ENCODE peak calls at places on chromosomes 11 and 22, in five cellular contexts. Y, Q, F, K and L are unnamed samples.

GRCh38 chr11:85299247-85299646 is 327.9 kb downstream of the DLG2 start:
- DNase-seq in Q (no peak), K (no peak), Y (no peak), F (no peak), L (no peak)

GRCh38 chr22:50414476-50415248 is 60.2 kb downstream of the SBF1 start:
- DNase-seq in Q (no peak), Y (no peak), K (no peak), F (no peak), L (no peak)

GRCh38 chr11:2169001-2169370 is 2.6 kb downstream of the TH start:
- DNase-seq in Q (no peak), F (no peak), K (no peak), Y (no peak), L (no peak)

GRCh38 chr22:22703715-22704114 is 59.3 kb downstream of the GGTLC2 start:
- DNase-seq in Q (no peak), Y (no peak), K (no peak), F (no peak), L (no peak)

GRCh38 chr11:109423114-109423859 is 1.3 kb downstream of the C11orf87 start:
- DNase-seq in Y (no peak), Q (no peak), K (no peak), F (peak; percentile 39), L (no peak)

GRCh38 chr22:20439928-20440575 is 2.4 kb upstream of the SCARF2 start:
- DNase-seq in K (no peak), F (no peak), Y (no peak), Q (no peak), L (no peak)

GRCh38 chr11:26285593-26285992 is 46.3 kb upstream of the ANO3 start:
- DNase-seq in F (no peak), Y (no peak), Q (no peak), K (no peak), L (no peak)

GRCh38 chr11:128790200-128790599 is 76.9 kb downstream of the KCNJ1 start:
- DNase-seq in F (peak; percentile 86), Q (peak; percentile 79), K (no peak), Y (no peak), L (no peak)

GRCh38 chr22:25134028-25134427 is 65.6 kb upstream of the CRYBB3 start:
- DNase-seq in K (peak; percentile 61), Q (no peak), Y (no peak), F (no peak), L (no peak)

GRCh38 chr11:118670063-118670462 is 9.4 kb downstream of the TREH start:
- DNase-seq in K (no peak), Y (no peak), F (no peak), Q (no peak), L (no peak)

GRCh38 chr11:32334822-32335221 is 100.5 kb downstream of the WT1 start:
- DNase-seq in F (no peak), K (no peak), Q (no peak), Y (no peak), L (no peak)

GRCh38 chr11:111541209-111542061 is 915 bp downstream of the LAYN start:
- DNase-seq in F (peak; percentile 77), Q (peak; percentile 73), Y (no peak), K (no peak), L (no peak)

GRCh38 chr22:36853407-36854099 is 7.3 kb upstream of the NCF4 start:
- DNase-seq in Q (peak; percentile 78), Y (peak; percentile 83), F (peak; percentile 86), K (no peak), L (peak; percentile 56)

GRCh38 chr11:68843703-68844312 is 2.1 kb upstream of the CPT1A start:
- DNase-seq in F (peak; percentile 91), Y (peak; percentile 36), K (peak; percentile 50), Q (peak; percentile 80), L (peak; percentile 96)

GRCh38 chr11:10355257-10355661 is 50.4 kb downstream of the ADM start:
- DNase-seq in Y (no peak), F (no peak), Q (no peak), K (no peak), L (no peak)

GRCh38 chr22:36339171-36340065 is 48.3 kb downstream of the MYH9 start:
- DNase-seq in Y (no peak), F (no peak), K (no peak), Q (no peak), L (no peak)

GRCh38 chr11:26943636-26944035 is 50.3 kb upstream of the FIBIN start:
- DNase-seq in K (no peak), Q (no peak), Y (no peak), F (no peak), L (no peak)

GRCh38 chr11:45828996-45829395 is 18.3 kb upstream of the CRY2 start:
- DNase-seq in Y (no peak), Q (no peak), F (no peak), K (no peak), L (no peak)